ENCODE peak calls at places on chromosomes 16 and 17, in ten cellular contexts. K is activated T-helper 1 cell treated with anti-CD3 and anti-CD28 coated beads, Interleukin-2, amount 50 U/mL, for 16 hours; X is kidney; E is ACHN; Q is ovary; Y is anterior cingulate cortex; M is CD4-positive, alpha-beta T cell; Z is H9; P is WERI-Rb-1; R is GM03348. W is an unnamed sample.
A peak's percentile ranks its signal among the peaks of the same experiment; 100 is the strongest.

GRCh38 chr16:52528393-52529080 is 18.4 kb downstream of the TOX3 start:
- DNase-seq in K (no peak), X (no peak), E (no peak), Q (no peak), Y (no peak), M (no peak), Z (no peak), P (no peak), R (no peak), W (no peak)

GRCh38 chr16:15055141-15056053 is 477 bp downstream of the NTAN1 start:
- DNase-seq in K (peak; percentile 41), X (peak; percentile 91), E (no peak), Q (no peak), Y (no peak), M (peak; percentile 49), Z (no peak), P (peak; percentile 53), R (peak; percentile 58), W (peak; percentile 14)

GRCh38 chr16:70736454-70737376 is 50.9 kb upstream of the MTSS2 start:
- DNase-seq in K (no peak), X (no peak), E (no peak), Q (no peak), Y (no peak), M (no peak), Z (no peak), P (no peak), R (no peak), W (no peak)

GRCh38 chr17:66957951-66958579 is 6.4 kb upstream of the CACNG4 start:
- DNase-seq in K (no peak), X (no peak), E (no peak), Q (no peak), Y (no peak), M (no peak), Z (no peak), P (no peak), R (no peak), W (no peak)

GRCh38 chr16:85028638-85029412 is 1.2 kb downstream of the KIAA0513 start:
- DNase-seq in K (peak; percentile 47), X (peak; percentile 88), E (peak; percentile 18), Q (peak; percentile 56), Y (peak; percentile 18), M (peak; percentile 46), Z (no peak), P (no peak), R (peak; percentile 41), W (peak; percentile 63)

GRCh38 chr17:39208136-39208535 is 8.1 kb downstream of the RPL19 start:
- DNase-seq in K (no peak), X (no peak), E (no peak), Q (no peak), Y (peak; percentile 74), M (no peak), Z (no peak), P (no peak), R (no peak), W (no peak)

GRCh38 chr16:50712568-50712914 is 19.1 kb downstream of the NOD2 start:
- DNase-seq in K (no peak), X (no peak), E (no peak), Q (no peak), Y (no peak), M (no peak), Z (no peak), P (no peak), R (no peak), W (peak; percentile 66)

GRCh38 chr16:14193316-14193871 is 122.3 kb downstream of the MRTFB start:
- DNase-seq in K (no peak), X (no peak), E (no peak), Q (no peak), Y (no peak), M (peak; percentile 12), Z (no peak), P (no peak), R (no peak), W (no peak)

GRCh38 chr16:66207139-66207863 is 159.2 kb upstream of the CDH5 start:
- DNase-seq in K (no peak), X (no peak), E (no peak), Q (no peak), Y (no peak), M (no peak), Z (no peak), P (no peak), R (no peak), W (no peak)

GRCh38 chr17:34562387-34562786 is 17.0 kb upstream of the TMEM132E start:
- DNase-seq in K (no peak), X (no peak), E (peak; percentile 19), Q (no peak), Y (no peak), M (no peak), Z (peak; percentile 69), P (no peak), R (no peak), W (no peak)

GRCh38 chr16:56355786-56356275 is 69.5 kb downstream of the AMFR start:
- DNase-seq in K (no peak), X (peak; percentile 68), E (no peak), Q (peak; percentile 41), Y (no peak), M (no peak), Z (peak; percentile 25), P (no peak), R (no peak), W (no peak)

GRCh38 chr17:82981141-82981540 is 98.3 kb upstream of the METRNL start:
- DNase-seq in K (no peak), X (peak; percentile 51), E (no peak), Q (no peak), Y (no peak), M (no peak), Z (no peak), P (no peak), R (no peak), W (no peak)

GRCh38 chr17:45338996-45339535 is 22.2 kb upstream of the MAP3K14 start:
- DNase-seq in K (no peak), X (no peak), E (no peak), Q (peak; percentile 9), Y (no peak), M (no peak), Z (peak; percentile 14), P (no peak), R (no peak), W (no peak)

GRCh38 chr16:31201511-31202401 is 804 bp downstream of the PYCARD start:
- DNase-seq in K (no peak), X (no peak), E (no peak), Q (peak; percentile 64), Y (peak; percentile 29), M (no peak), Z (peak; percentile 82), P (no peak), R (peak; percentile 55), W (peak; percentile 20)

GRCh38 chr17:30310562-30310961 is 18.8 kb upstream of the BLMH start:
- DNase-seq in K (no peak), X (no peak), E (no peak), Q (no peak), Y (no peak), M (no peak), Z (no peak), P (no peak), R (no peak), W (no peak)

GRCh38 chr16:68893710-68894705 is 50.7 kb downstream of the TANGO6 start:
- DNase-seq in K (no peak), X (no peak), E (peak; percentile 42), Q (no peak), Y (no peak), M (no peak), Z (peak; percentile 51), P (peak; percentile 55), R (no peak), W (peak; percentile 3)

GRCh38 chr16:68275611-68276191 is 11.4 kb downstream of the SLC7A6 start:
- DNase-seq in K (no peak), X (no peak), E (no peak), Q (no peak), Y (no peak), M (peak; percentile 36), Z (no peak), P (no peak), R (no peak), W (no peak)

GRCh38 chr17:31724026-31724425 is 135.0 kb downstream of the COPRS start:
- DNase-seq in K (no peak), X (no peak), E (no peak), Q (no peak), Y (no peak), M (no peak), Z (no peak), P (no peak), R (no peak), W (peak; percentile 66)

GRCh38 chr17:42421479-42422332 is 1.4 kb downstream of the CAVIN1 start:
- DNase-seq in K (no peak), X (peak; percentile 87), E (peak; percentile 75), Q (peak; percentile 83), Y (no peak), M (no peak), Z (peak; percentile 57), P (no peak), R (peak; percentile 87), W (peak; percentile 79)

GRCh38 chr16:24309222-24309905 is 53.2 kb downstream of the CACNG3 start:
- DNase-seq in K (no peak), X (no peak), E (peak; percentile 69), Q (no peak), Y (no peak), M (no peak), Z (no peak), P (no peak), R (no peak), W (peak; percentile 90)

GRCh38 chr17:83152745-83153611 is 73.6 kb downstream of the METRNL start:
- DNase-seq in K (no peak), X (peak; percentile 73), E (no peak), Q (no peak), Y (peak; percentile 21), M (no peak), Z (peak; percentile 29), P (no peak), R (no peak), W (no peak)

GRCh38 chr17:49224198-49224996 is 6.2 kb downstream of the PHOSPHO1 start:
- DNase-seq in K (peak; percentile 26), X (peak; percentile 84), E (no peak), Q (no peak), Y (no peak), M (no peak), Z (peak; percentile 82), P (no peak), R (no peak), W (no peak)

GRCh38 chr17:18858567-18859245 is 775 bp downstream of the PRPSAP2 start:
- DNase-seq in K (no peak), X (no peak), E (no peak), Q (no peak), Y (no peak), M (no peak), Z (no peak), P (no peak), R (no peak), W (no peak)

GRCh38 chr17:27559506-27559931 is 71.5 kb upstream of the LGALS9 start:
- DNase-seq in K (no peak), X (peak; percentile 86), E (no peak), Q (peak; percentile 76), Y (no peak), M (no peak), Z (no peak), P (no peak), R (peak; percentile 72), W (peak; percentile 76)